ENCODE peak calls at places on chromosomes 1 and 21, in seven cellular contexts. One of them, this sample, is unnamed.

GRCh38 chr21:44892536-44893277 is 19.2 kb upstream of the PTTG1IP start:
- DNase-seq in heart left ventricle: peak; percentile 87
- DNase-seq in right atrium auricular region: no peak
- DNase-seq in pancreas: peak; percentile 85
- DNase-seq in mesendoderm: peak; percentile 45
- DNase-seq in mammary epithelial cell: peak; percentile 40
- DNase-seq in A549: no peak
- DNase-seq in this sample: peak; percentile 56

GRCh38 chr1:203507227-203507626 is 13.3 kb downstream of the OPTC start:
- DNase-seq in A549: no peak
- DNase-seq in heart left ventricle: no peak
- DNase-seq in mammary epithelial cell: no peak
- DNase-seq in pancreas: no peak
- DNase-seq in right atrium auricular region: no peak
- DNase-seq in mesendoderm: no peak
- DNase-seq in this sample: no peak

GRCh38 chr1:152005360-152005912 is 11.8 kb upstream of the S100A10 start:
- DNase-seq in mesendoderm: peak; percentile 71
- DNase-seq in right atrium auricular region: no peak
- DNase-seq in mammary epithelial cell: no peak
- DNase-seq in A549: no peak
- DNase-seq in heart left ventricle: no peak
- DNase-seq in pancreas: no peak
- DNase-seq in this sample: no peak

GRCh38 chr1:233909195-233909594 is 4.7 kb downstream of the SLC35F3 start:
- DNase-seq in mesendoderm: no peak
- DNase-seq in pancreas: no peak
- DNase-seq in A549: peak; percentile 53
- DNase-seq in heart left ventricle: no peak
- DNase-seq in mammary epithelial cell: peak; percentile 92
- DNase-seq in right atrium auricular region: no peak
- DNase-seq in this sample: no peak

GRCh38 chr1:56094168-56094567 is 485.2 kb downstream of the PLPP3 start:
- DNase-seq in A549: no peak
- DNase-seq in pancreas: no peak
- DNase-seq in heart left ventricle: no peak
- DNase-seq in mesendoderm: no peak
- DNase-seq in right atrium auricular region: no peak
- DNase-seq in mammary epithelial cell: no peak
- DNase-seq in this sample: no peak

GRCh38 chr1:56550132-56550531 is 29.2 kb downstream of the PLPP3 start:
- DNase-seq in pancreas: no peak
- DNase-seq in mammary epithelial cell: no peak
- DNase-seq in A549: no peak
- DNase-seq in right atrium auricular region: no peak
- DNase-seq in heart left ventricle: no peak
- DNase-seq in mesendoderm: peak; percentile 73
- DNase-seq in this sample: no peak

GRCh38 chr1:215665212-215665611 is 98.1 kb downstream of the KCTD3 start:
- DNase-seq in mesendoderm: no peak
- DNase-seq in A549: no peak
- DNase-seq in mammary epithelial cell: peak; percentile 92
- DNase-seq in heart left ventricle: no peak
- DNase-seq in pancreas: no peak
- DNase-seq in right atrium auricular region: no peak
- DNase-seq in this sample: no peak

GRCh38 chr21:27776925-27777553 is 810.2 kb upstream of the ADAMTS5 start:
- DNase-seq in right atrium auricular region: no peak
- DNase-seq in mesendoderm: no peak
- DNase-seq in A549: no peak
- DNase-seq in mammary epithelial cell: no peak
- DNase-seq in heart left ventricle: no peak
- DNase-seq in pancreas: no peak
- DNase-seq in this sample: no peak

GRCh38 chr1:230253150-230253549 is 173.0 kb downstream of the PGBD5 start:
- DNase-seq in mesendoderm: no peak
- DNase-seq in pancreas: no peak
- DNase-seq in right atrium auricular region: no peak
- DNase-seq in heart left ventricle: no peak
- DNase-seq in A549: no peak
- DNase-seq in mammary epithelial cell: no peak
- DNase-seq in this sample: no peak

GRCh38 chr1:112450773-112451172 is 54.8 kb downstream of the CTTNBP2NL start:
- DNase-seq in mammary epithelial cell: no peak
- DNase-seq in pancreas: no peak
- DNase-seq in A549: no peak
- DNase-seq in mesendoderm: no peak
- DNase-seq in right atrium auricular region: no peak
- DNase-seq in heart left ventricle: no peak
- DNase-seq in this sample: no peak

GRCh38 chr1:226915672-226915995 is 24.5 kb upstream of the COQ8A start:
- DNase-seq in A549: no peak
- DNase-seq in pancreas: no peak
- DNase-seq in right atrium auricular region: no peak
- DNase-seq in heart left ventricle: no peak
- DNase-seq in mesendoderm: no peak
- DNase-seq in mammary epithelial cell: no peak
- DNase-seq in this sample: no peak

GRCh38 chr1:21520899-21521716 is 11.9 kb downstream of the ALPL start:
- DNase-seq in mesendoderm: no peak
- DNase-seq in pancreas: no peak
- DNase-seq in mammary epithelial cell: peak; percentile 39
- DNase-seq in heart left ventricle: no peak
- DNase-seq in A549: no peak
- DNase-seq in right atrium auricular region: no peak
- DNase-seq in this sample: no peak

GRCh38 chr1:110476028-110476765 is 25.2 kb downstream of the PROK1 start:
- DNase-seq in mammary epithelial cell: no peak
- DNase-seq in A549: no peak
- DNase-seq in pancreas: no peak
- DNase-seq in heart left ventricle: no peak
- DNase-seq in right atrium auricular region: no peak
- DNase-seq in mesendoderm: no peak
- DNase-seq in this sample: no peak

GRCh38 chr1:46198026-46198826 is at the start of gene POMGNT1:
- DNase-seq in right atrium auricular region: no peak
- DNase-seq in mesendoderm: peak; percentile 75
- DNase-seq in mammary epithelial cell: peak; percentile 71
- DNase-seq in A549: peak; percentile 73
- DNase-seq in pancreas: peak; percentile 90
- DNase-seq in heart left ventricle: peak; percentile 87
- DNase-seq in this sample: peak; percentile 39

GRCh38 chr1:172146149-172146850 is 274.2 kb upstream of the C1orf105 start:
- DNase-seq in right atrium auricular region: no peak
- DNase-seq in A549: no peak
- DNase-seq in pancreas: no peak
- DNase-seq in heart left ventricle: no peak
- DNase-seq in mesendoderm: no peak
- DNase-seq in mammary epithelial cell: peak; percentile 78
- DNase-seq in this sample: no peak

GRCh38 chr1:151515265-151515664 is 4.1 kb downstream of the CGN start:
- DNase-seq in mesendoderm: no peak
- DNase-seq in pancreas: no peak
- DNase-seq in heart left ventricle: no peak
- DNase-seq in mammary epithelial cell: no peak
- DNase-seq in A549: no peak
- DNase-seq in right atrium auricular region: no peak
- DNase-seq in this sample: no peak

GRCh38 chr1:23838401-23838866 is 13.2 kb upstream of the HMGCL start:
- DNase-seq in mesendoderm: peak; percentile 53
- DNase-seq in heart left ventricle: peak; percentile 85
- DNase-seq in A549: peak; percentile 52
- DNase-seq in pancreas: peak; percentile 87
- DNase-seq in mammary epithelial cell: peak; percentile 34
- DNase-seq in right atrium auricular region: peak; percentile 62
- DNase-seq in this sample: peak; percentile 8

GRCh38 chr1:33339413-33339812 is 18.5 kb upstream of the A3GALT2 start:
- DNase-seq in right atrium auricular region: peak; percentile 83
- DNase-seq in heart left ventricle: no peak
- DNase-seq in pancreas: no peak
- DNase-seq in mesendoderm: peak; percentile 23
- DNase-seq in mammary epithelial cell: no peak
- DNase-seq in A549: no peak
- DNase-seq in this sample: no peak

GRCh38 chr1:5718716-5719632 is 273.3 kb downstream of the NPHP4 start:
- DNase-seq in pancreas: no peak
- DNase-seq in mammary epithelial cell: no peak
- DNase-seq in right atrium auricular region: no peak
- DNase-seq in A549: no peak
- DNase-seq in mesendoderm: peak; percentile 34
- DNase-seq in heart left ventricle: no peak
- DNase-seq in this sample: no peak

GRCh38 chr1:30756545-30757195 is 904 bp downstream of the LAPTM5 start:
- DNase-seq in A549: peak; percentile 14
- DNase-seq in pancreas: no peak
- DNase-seq in mesendoderm: peak; percentile 68
- DNase-seq in mammary epithelial cell: peak; percentile 91
- DNase-seq in right atrium auricular region: peak; percentile 84
- DNase-seq in heart left ventricle: peak; percentile 83
- DNase-seq in this sample: peak; percentile 46

GRCh38 chr1:30668026-30668425 is 55.4 kb downstream of the MATN1 start:
- DNase-seq in pancreas: peak; percentile 35
- DNase-seq in mesendoderm: no peak
- DNase-seq in heart left ventricle: peak; percentile 7
- DNase-seq in A549: no peak
- DNase-seq in right atrium auricular region: no peak
- DNase-seq in mammary epithelial cell: peak; percentile 63
- DNase-seq in this sample: peak; percentile 15

GRCh38 chr1:14599173-14599754 is 779 bp downstream of the KAZN start:
- DNase-seq in mammary epithelial cell: no peak
- DNase-seq in A549: no peak
- DNase-seq in pancreas: peak; percentile 60
- DNase-seq in mesendoderm: peak; percentile 60
- DNase-seq in right atrium auricular region: no peak
- DNase-seq in heart left ventricle: no peak
- DNase-seq in this sample: peak; percentile 47

GRCh38 chr1:8711873-8712412 is 105.5 kb downstream of the RERE start:
- DNase-seq in mesendoderm: no peak
- DNase-seq in A549: peak; percentile 21
- DNase-seq in mammary epithelial cell: no peak
- DNase-seq in pancreas: no peak
- DNase-seq in right atrium auricular region: no peak
- DNase-seq in heart left ventricle: no peak
- DNase-seq in this sample: no peak
- H3K27ac ChIP-seq in mesendoderm: peak overlapping the region; percentile 2
- H3K27ac ChIP-seq in A549: peak overlapping the region; percentile 94
- H3K27ac ChIP-seq in mammary epithelial cell: peak overlapping the region; percentile 64
- H3K27ac ChIP-seq in pancreas: peak overlapping the region; percentile 82
- H3K27ac ChIP-seq in right atrium auricular region: peak overlapping the region; percentile 49
- H3K27ac ChIP-seq in heart left ventricle: peak overlapping the region; percentile 52
- H3K27ac ChIP-seq in this sample: peak overlapping the region; percentile 84

DNA sequence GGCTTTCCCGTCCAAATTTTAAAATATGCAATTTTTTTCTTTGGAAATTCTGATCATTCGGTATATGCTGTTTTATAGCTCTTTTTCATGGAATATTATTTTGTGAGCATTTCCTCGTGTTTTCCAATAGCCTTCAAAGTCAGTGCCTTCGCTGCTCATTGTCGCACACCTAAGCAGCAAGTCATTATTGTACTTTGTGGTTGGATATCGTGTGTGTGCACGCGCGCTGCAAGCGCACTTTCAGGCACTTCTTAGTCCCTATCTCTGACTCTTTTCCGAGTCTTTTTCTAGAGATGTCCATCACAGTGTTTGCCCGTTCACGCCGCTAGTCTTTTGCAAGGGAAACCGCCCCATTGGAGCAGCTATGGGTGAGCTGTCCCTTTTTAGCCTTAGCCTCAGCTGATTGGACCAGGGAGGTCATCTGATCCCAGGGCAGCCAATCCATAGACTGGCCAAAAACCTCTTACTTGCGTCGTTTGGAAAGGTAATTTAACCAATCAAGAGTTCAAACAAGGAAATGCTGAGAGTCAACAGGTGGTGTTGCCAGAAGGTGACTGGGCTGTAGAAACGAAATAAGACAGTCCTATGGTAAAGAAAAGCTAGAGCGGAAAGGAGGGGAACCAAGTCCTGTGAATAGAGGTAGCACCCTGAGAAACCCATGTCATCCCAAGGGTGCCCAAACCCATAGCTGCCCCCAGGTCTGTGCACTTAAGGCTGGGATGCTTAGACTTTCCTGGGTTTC is 710 bp upstream of the HYI start:
- DNase-seq in A549: no peak
- DNase-seq in pancreas: peak; percentile 75
- DNase-seq in heart left ventricle: no peak
- DNase-seq in mammary epithelial cell: peak; percentile 26
- DNase-seq in right atrium auricular region: peak; percentile 90
- DNase-seq in mesendoderm: peak; percentile 96
- DNase-seq in this sample: peak; percentile 49
- H3K4me3 ChIP-seq in A549: peak overlapping the region; percentile 43
- H3K4me3 ChIP-seq in pancreas: peak overlapping the region; percentile 21
- H3K4me3 ChIP-seq in heart left ventricle: peak overlapping the region; percentile 61
- H3K4me3 ChIP-seq in mammary epithelial cell: peak overlapping the region; percentile 54
- H3K4me3 ChIP-seq in right atrium auricular region: peak overlapping the region; percentile 68
- H3K4me3 ChIP-seq in mesendoderm: peak overlapping the region; percentile 4
- H3K4me3 ChIP-seq in this sample: peak overlapping the region; percentile 63

GRCh38 chr21:42991992-42992740 is 17.8 kb downstream of the PKNOX1 start:
- DNase-seq in right atrium auricular region: peak; percentile 87
- DNase-seq in A549: no peak
- DNase-seq in pancreas: no peak
- DNase-seq in mesendoderm: peak; percentile 86
- DNase-seq in heart left ventricle: no peak
- DNase-seq in mammary epithelial cell: peak; percentile 21
- DNase-seq in this sample: no peak

GRCh38 chr21:42992943-42993712 is 18.8 kb downstream of the PKNOX1 start:
- DNase-seq in heart left ventricle: no peak
- DNase-seq in pancreas: no peak
- DNase-seq in A549: no peak
- DNase-seq in mesendoderm: peak; percentile 38
- DNase-seq in right atrium auricular region: no peak
- DNase-seq in mammary epithelial cell: no peak
- DNase-seq in this sample: no peak

GRCh38 chr21:43001316-43001715 is 27.0 kb downstream of the PKNOX1 start:
- DNase-seq in right atrium auricular region: no peak
- DNase-seq in mesendoderm: no peak
- DNase-seq in pancreas: no peak
- DNase-seq in A549: no peak
- DNase-seq in mammary epithelial cell: no peak
- DNase-seq in heart left ventricle: no peak
- DNase-seq in this sample: peak; percentile 74

DNA sequence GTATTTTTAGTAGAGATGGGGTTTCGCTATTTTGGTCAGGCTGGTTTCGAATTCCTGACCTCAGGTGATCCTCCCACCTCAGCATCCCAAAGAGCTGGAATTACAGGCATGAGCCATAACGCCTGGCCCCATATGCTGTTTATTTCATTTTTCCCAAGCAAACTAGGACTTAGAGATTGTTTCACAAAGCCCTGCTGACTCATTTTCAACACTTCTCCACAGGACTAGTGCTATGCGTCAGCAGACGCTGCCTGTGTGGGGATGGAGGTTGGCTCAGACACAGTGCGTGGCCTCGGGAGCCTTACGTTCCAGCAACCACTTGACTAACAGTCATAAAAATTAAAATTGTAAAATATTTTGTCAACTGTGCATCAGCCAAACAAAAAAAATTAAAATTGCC is 22.7 kb downstream of the PKNOX1 start:
- DNase-seq in A549: no peak
- DNase-seq in right atrium auricular region: peak; percentile 85
- DNase-seq in mesendoderm: no peak
- DNase-seq in heart left ventricle: no peak
- DNase-seq in pancreas: no peak
- DNase-seq in mammary epithelial cell: peak; percentile 41
- DNase-seq in this sample: peak; percentile 58
- H3K27ac ChIP-seq in A549: no peak overlapping the region
- H3K27ac ChIP-seq in right atrium auricular region: peak overlapping the region; percentile 40
- H3K27ac ChIP-seq in mesendoderm: no peak overlapping the region
- H3K27ac ChIP-seq in heart left ventricle: peak overlapping the region; percentile 21
- H3K27ac ChIP-seq in pancreas: no peak overlapping the region
- H3K27ac ChIP-seq in mammary epithelial cell: no peak overlapping the region
- H3K27ac ChIP-seq in this sample: no peak overlapping the region

GRCh38 chr1:205444931-205445652 is 10.8 kb downstream of the BLACAT1 start:
- DNase-seq in mesendoderm: peak; percentile 92
- DNase-seq in pancreas: no peak
- DNase-seq in A549: no peak
- DNase-seq in right atrium auricular region: peak; percentile 72
- DNase-seq in mammary epithelial cell: no peak
- DNase-seq in heart left ventricle: no peak
- DNase-seq in this sample: peak; percentile 88
- H3K4me3 ChIP-seq in mesendoderm: no peak overlapping the region
- H3K4me3 ChIP-seq in pancreas: no peak overlapping the region
- H3K4me3 ChIP-seq in A549: no peak overlapping the region
- H3K4me3 ChIP-seq in right atrium auricular region: peak overlapping the region; percentile 41
- H3K4me3 ChIP-seq in mammary epithelial cell: no peak overlapping the region
- H3K4me3 ChIP-seq in heart left ventricle: no peak overlapping the region
- H3K4me3 ChIP-seq in this sample: peak overlapping the region; percentile 57

This sample was measured in dorsolateral prefrontal cortex.